ENCODE peak calls at places on chromosomes 3 and 15, in five cellular contexts. J is stimulated activated CD4-positive, alpha-beta T cell treated with anti-CD3 and anti-CD28 coated beads, Interleukin-15, amount 100 ng/mL, for 48 hours; C is occipital lobe; Q is NCI-H1417 treated with DMSO at 0.1 percent for 48 hours; L is B cell. R is an unnamed sample.

GRCh38 chr3:69161587-69162196 is 39.3 kb upstream of the LMOD3 start:
- DNase-seq in J (peak), C (peak), Q (no peak), L (peak), R (no peak)

GRCh38 chr15:39874890-39875549 is 45.0 kb downstream of the GPR176 start:
- DNase-seq in J (no peak), C (no peak), Q (no peak), L (no peak), R (no peak)

GRCh38 chr3:107981471-107982111 is 109.2 kb downstream of the CD47 start:
- DNase-seq in J (no peak), C (no peak), Q (no peak), L (no peak), R (peak)

GRCh38 chr3:126956866-126957650 is 25.9 kb upstream of the PLXNA1 start:
- DNase-seq in J (no peak), C (no peak), Q (no peak), L (no peak), R (peak)

GRCh38 chr15:61227269-61228024 is 1.7 kb downstream of the RORA start:
- DNase-seq in J (no peak), C (no peak), Q (no peak), L (no peak), R (peak)

GRCh38 chr15:91694131-91694828 is 159.2 kb upstream of the SLCO3A1 start:
- DNase-seq in J (no peak), C (no peak), Q (no peak), L (no peak), R (no peak)

GRCh38 chr3:17489139-17489538 is 253.3 kb downstream of the TBC1D5 start:
- DNase-seq in J (no peak), C (no peak), Q (no peak), L (no peak), R (no peak)

GRCh38 chr3:46669191-46669999 is 24.1 kb downstream of the ALS2CL start:
- DNase-seq in J (no peak), C (no peak), Q (no peak), L (no peak), R (peak)

GRCh38 chr3:158711886-158712285 is 20.4 kb downstream of the RARRES1 start:
- DNase-seq in J (no peak), C (no peak), Q (no peak), L (no peak), R (no peak)

GRCh38 chr3:8856721-8857120 is 87.3 kb upstream of the OXTR start:
- DNase-seq in J (no peak), C (no peak), Q (no peak), L (no peak), R (no peak)

GRCh38 chr15:99126930-99127329 is 22.1 kb downstream of the SYNM start:
- DNase-seq in J (no peak), C (no peak), Q (no peak), L (no peak), R (no peak)

GRCh38 chr15:60651734-60652141 is 172.8 kb upstream of the ICE2 start:
- DNase-seq in J (no peak), C (no peak), Q (peak), L (no peak), R (no peak)

GRCh38 chr15:36294359-36294758 is 285.1 kb upstream of the CDIN1 start:
- DNase-seq in J (no peak), C (no peak), Q (no peak), L (no peak), R (no peak)

GRCh38 chr3:64889991-64890390 is 202.2 kb upstream of the ADAMTS9 start:
- DNase-seq in J (no peak), C (no peak), Q (no peak), L (no peak), R (no peak)

GRCh38 chr3:156776046-156776445 is 50.1 kb upstream of the LEKR1 start:
- DNase-seq in J (no peak), C (no peak), Q (no peak), L (no peak), R (no peak)

GRCh38 chr3:61853912-61854311 is 292.5 kb downstream of the PTPRG start:
- DNase-seq in J (no peak), C (no peak), Q (no peak), L (no peak), R (no peak)

GRCh38 chr3:116000315-116000714 is 377.0 kb downstream of the GAP43 start:
- DNase-seq in J (no peak), C (peak), Q (no peak), L (no peak), R (peak)

GRCh38 chr3:195078891-195079440 is 192.0 kb downstream of the XXYLT1 start:
- DNase-seq in J (no peak), C (no peak), Q (no peak), L (no peak), R (no peak)

GRCh38 chr3:189517981-189518380 is 113.2 kb upstream of the TP63 start:
- DNase-seq in J (no peak), C (no peak), Q (no peak), L (no peak), R (no peak)

GRCh38 chr15:67097893-67098740 is 32.7 kb downstream of the SMAD3 start:
- DNase-seq in J (no peak), C (no peak), Q (no peak), L (no peak), R (no peak)

GRCh38 chr3:8536106-8537052 is 34.8 kb downstream of the LMCD1 start:
- DNase-seq in J (no peak), C (no peak), Q (no peak), L (no peak), R (no peak)

GRCh38 chr15:71149645-71150557 is 34.6 kb downstream of the THSD4 start:
- DNase-seq in J (no peak), C (no peak), Q (no peak), L (no peak), R (no peak)

GRCh38 chr3:126017310-126017709 is 48.3 kb downstream of the ROPN1B start:
- DNase-seq in J (no peak), C (no peak), Q (no peak), L (no peak), R (no peak)

GRCh38 chr3:161800985-161801559 is 304.5 kb downstream of the OTOL1 start:
- DNase-seq in J (no peak), C (no peak), Q (no peak), L (no peak), R (no peak)

GRCh38 chr3:147298511-147298982 is 107.8 kb downstream of the ZIC4 start:
- DNase-seq in J (no peak), C (no peak), Q (no peak), L (no peak), R (no peak)

GRCh38 chr3:183764854-183765731 is 60.3 kb downstream of the MAP6D1 start:
- DNase-seq in J (no peak), C (no peak), Q (no peak), L (no peak), R (no peak)

GRCh38 chr15:83306561-83306960 is 22.1 kb upstream of the BNC1 start:
- DNase-seq in J (no peak), C (no peak), Q (no peak), L (no peak), R (no peak)

GRCh38 chr3:176595307-176595706 is 602.0 kb downstream of the TBL1XR1 start:
- DNase-seq in J (no peak), C (no peak), Q (no peak), L (no peak), R (no peak)

GRCh38 chr3:14406336-14406735 is 3.9 kb downstream of the SLC6A6 start:
- DNase-seq in J (no peak), C (no peak), Q (no peak), L (no peak), R (no peak)

GRCh38 chr15:39079296-39079834 is 501.5 kb upstream of the THBS1 start:
- DNase-seq in J (no peak), C (no peak), Q (no peak), L (no peak), R (no peak)

GRCh38 chr3:184171562-184171961 is 3.1 kb upstream of the AP2M1 start:
- DNase-seq in J (no peak), C (no peak), Q (no peak), L (no peak), R (no peak)

R was measured in posterior cingulate gyrus.